ENCODE peak calls at places on chromosomes 11 and 22, in four cellular contexts. One of them, this sample, is unnamed.

GRCh38 chr22:33851985-33852384 is 68.3 kb downstream of the LARGE1 start:
- DNase-seq in GM12878: no peak
- DNase-seq in HepG2: no peak
- DNase-seq in SK-N-SH: no peak
- DNase-seq in this sample: no peak

GRCh38 chr11:44893250-44894216 is 57.1 kb downstream of the TP53I11 start:
- DNase-seq in GM12878: no peak
- DNase-seq in HepG2: no peak
- DNase-seq in SK-N-SH: peak; percentile 84
- DNase-seq in this sample: no peak

GRCh38 chr22:48743601-48744282 is 1083.9 kb downstream of the BRD1 start:
- DNase-seq in GM12878: no peak
- DNase-seq in HepG2: no peak
- DNase-seq in SK-N-SH: no peak
- DNase-seq in this sample: peak; percentile 37

GRCh38 chr11:73414977-73415492 is 38.8 kb downstream of the RELT start:
- DNase-seq in GM12878: peak; percentile 38
- DNase-seq in HepG2: no peak
- DNase-seq in SK-N-SH: no peak
- DNase-seq in this sample: no peak

GRCh38 chr11:2300936-2301630 is 635 bp downstream of the C11orf21 start:
- DNase-seq in GM12878: no peak
- DNase-seq in HepG2: no peak
- DNase-seq in SK-N-SH: no peak
- DNase-seq in this sample: no peak

GRCh38 chr11:79206951-79207350 is 233.9 kb downstream of the TENM4 start:
- DNase-seq in GM12878: no peak
- DNase-seq in HepG2: no peak
- DNase-seq in SK-N-SH: no peak
- DNase-seq in this sample: no peak

GRCh38 chr11:42311504-42311903 is 852.1 kb upstream of the LRRC4C start:
- DNase-seq in GM12878: no peak
- DNase-seq in HepG2: no peak
- DNase-seq in SK-N-SH: no peak
- DNase-seq in this sample: no peak

GRCh38 chr11:122505304-122506006 is 150.1 kb upstream of the UBASH3B start:
- DNase-seq in GM12878: peak; percentile 7
- DNase-seq in HepG2: peak; percentile 42
- DNase-seq in SK-N-SH: peak; percentile 82
- DNase-seq in this sample: peak; percentile 63

GRCh38 chr22:45460288-45461109 is 42.2 kb upstream of the FBLN1 start:
- DNase-seq in GM12878: no peak
- DNase-seq in HepG2: no peak
- DNase-seq in SK-N-SH: peak; percentile 60
- DNase-seq in this sample: no peak

GRCh38 chr11:102361100-102362021 is 14.3 kb downstream of the BIRC2 start:
- DNase-seq in GM12878: peak; percentile 74
- DNase-seq in HepG2: no peak
- DNase-seq in SK-N-SH: no peak
- DNase-seq in this sample: no peak

GRCh38 chr11:33463059-33463458 is 205.9 kb downstream of the HIPK3 start:
- DNase-seq in GM12878: no peak
- DNase-seq in HepG2: no peak
- DNase-seq in SK-N-SH: no peak
- DNase-seq in this sample: no peak

GRCh38 chr11:2436521-2437031 is 7.7 kb downstream of the TRPM5 start:
- DNase-seq in GM12878: no peak
- DNase-seq in HepG2: no peak
- DNase-seq in SK-N-SH: no peak
- DNase-seq in this sample: no peak

GRCh38 chr11:84383571-84383970 is 1097.4 kb upstream of the CCDC90B start:
- DNase-seq in GM12878: no peak
- DNase-seq in HepG2: no peak
- DNase-seq in SK-N-SH: no peak
- DNase-seq in this sample: no peak

GRCh38 chr11:118042791-118043190 is 34.1 kb upstream of the TMPRSS4 start:
- DNase-seq in GM12878: no peak
- DNase-seq in HepG2: no peak
- DNase-seq in SK-N-SH: no peak
- DNase-seq in this sample: no peak

GRCh38 chr11:11450744-11451362 is 97.8 kb upstream of the CSNK2A3 start:
- DNase-seq in GM12878: no peak
- DNase-seq in HepG2: no peak
- DNase-seq in SK-N-SH: no peak
- DNase-seq in this sample: no peak

DNA sequence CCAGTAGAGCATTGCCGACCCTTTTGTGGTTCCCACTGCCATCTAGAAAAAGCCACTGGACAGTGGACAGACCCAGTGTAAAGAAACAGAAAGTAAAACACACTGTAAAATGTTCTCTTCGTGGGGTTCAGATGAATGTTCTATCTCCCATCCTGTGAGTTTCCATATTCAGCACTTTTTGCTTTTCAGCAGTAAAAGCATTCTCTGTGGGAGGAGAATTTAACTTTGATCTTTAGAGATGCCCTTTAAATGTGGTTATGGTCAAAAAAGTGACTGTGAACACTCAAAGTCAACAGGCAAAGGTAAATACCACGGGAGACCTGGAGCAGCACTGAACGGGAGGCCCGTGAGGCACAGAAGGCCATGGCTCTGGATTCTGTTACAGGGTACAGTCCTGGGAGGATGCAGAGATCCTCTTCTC is 53.9 kb downstream of the FLI1 start:
- DNase-seq in GM12878: no peak
- DNase-seq in HepG2: no peak
- DNase-seq in SK-N-SH: no peak
- DNase-seq in this sample: no peak
- H3K27me3 ChIP-seq in GM12878: no peaks in the 10 kb centered on the region
- H3K27me3 ChIP-seq in HepG2: no peaks in the 10 kb centered on the region
- H3K27me3 ChIP-seq in SK-N-SH: no peaks in the 10 kb centered on the region
- H3K27me3 ChIP-seq in this sample: peaks cover 3% of the 10 kb centered on the region

GRCh38 chr11:78022397-78023396 is at the start of gene KCTD14:
- DNase-seq in GM12878: no peak
- DNase-seq in HepG2: peak; percentile 53
- DNase-seq in SK-N-SH: peak; percentile 14
- DNase-seq in this sample: peak; percentile 78
- TF ChIP-seq TCF12 in GM12878: no peak
- TF ChIP-seq TCF12 in HepG2: no peak
- TF ChIP-seq TCF12 in SK-N-SH: no peak
- TF ChIP-seq TCF12 in this sample: peak; percentile 24

GRCh38 chr11:129694538-129694937 is 121.1 kb upstream of the TMEM45B start:
- DNase-seq in GM12878: no peak
- DNase-seq in HepG2: no peak
- DNase-seq in SK-N-SH: no peak
- DNase-seq in this sample: no peak

GRCh38 chr11:129698212-129698611 is 117.4 kb upstream of the TMEM45B start:
- DNase-seq in GM12878: no peak
- DNase-seq in HepG2: no peak
- DNase-seq in SK-N-SH: no peak
- DNase-seq in this sample: no peak

GRCh38 chr11:129694966-129695365 is 120.7 kb upstream of the TMEM45B start:
- DNase-seq in GM12878: no peak
- DNase-seq in HepG2: no peak
- DNase-seq in SK-N-SH: no peak
- DNase-seq in this sample: no peak

GRCh38 chr11:129696309-129696989 is 119.2 kb upstream of the TMEM45B start:
- DNase-seq in GM12878: no peak
- DNase-seq in HepG2: no peak
- DNase-seq in SK-N-SH: no peak
- DNase-seq in this sample: no peak

GRCh38 chr11:129695543-129696308 is 119.9 kb upstream of the TMEM45B start:
- DNase-seq in GM12878: no peak
- DNase-seq in HepG2: peak; percentile 46
- DNase-seq in SK-N-SH: peak; percentile 70
- DNase-seq in this sample: peak; percentile 91
- H3K27me3 ChIP-seq in GM12878: no peaks in the 10 kb centered on the region
- H3K27me3 ChIP-seq in HepG2: peaks cover 2% of the 10 kb centered on the region
- H3K27me3 ChIP-seq in SK-N-SH: no peaks in the 10 kb centered on the region
- H3K27me3 ChIP-seq in this sample: peaks cover 4% of the 10 kb centered on the region

GRCh38 chr22:32665676-32666075 is 135.8 kb upstream of the TIMP3 start:
- DNase-seq in GM12878: no peak
- DNase-seq in HepG2: no peak
- DNase-seq in SK-N-SH: no peak
- DNase-seq in this sample: no peak
- TF ChIP-seq TCF12 in GM12878: no peak
- TF ChIP-seq TCF12 in HepG2: no peak
- TF ChIP-seq TCF12 in SK-N-SH: no peak
- TF ChIP-seq TCF12 in this sample: no peak

DNA sequence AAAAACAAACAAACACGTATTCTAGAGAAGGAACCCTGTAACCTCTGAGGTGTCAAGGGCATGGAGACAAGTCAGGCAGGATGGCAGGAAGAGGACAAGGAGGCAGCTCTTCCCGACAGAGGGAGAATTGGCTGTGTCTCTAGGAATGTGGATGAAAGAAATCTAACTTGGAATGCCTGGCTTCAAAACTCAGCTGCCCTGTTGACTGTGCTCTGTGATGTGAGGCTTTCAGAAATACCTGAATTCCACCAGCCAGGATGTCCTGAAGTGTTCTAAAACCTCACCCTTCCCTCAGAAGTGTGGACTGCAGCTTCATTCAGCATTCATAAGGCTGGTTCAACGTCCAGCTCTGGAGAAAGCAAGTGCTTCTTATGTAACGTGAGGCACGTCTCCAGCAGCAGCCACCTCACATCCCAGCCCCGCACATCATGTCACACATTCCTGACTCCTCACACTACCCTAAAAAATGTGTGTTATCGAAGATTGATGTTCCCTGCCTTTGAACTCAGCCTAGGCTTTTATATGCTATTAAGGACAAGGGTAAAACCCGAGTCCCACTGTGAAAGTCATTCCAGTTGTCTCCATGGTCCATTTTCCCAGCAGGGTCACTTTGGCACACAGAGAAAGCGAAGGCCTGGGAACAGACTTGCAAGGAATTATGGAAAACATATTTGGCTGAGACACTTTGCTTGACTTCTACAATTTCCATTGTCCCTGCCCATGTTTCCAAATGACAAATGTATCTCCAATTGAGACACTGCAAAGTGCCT is 398.8 kb downstream of the ETS1 start:
- DNase-seq in GM12878: no peak
- DNase-seq in HepG2: no peak
- DNase-seq in SK-N-SH: no peak
- DNase-seq in this sample: no peak
- H3K27me3 ChIP-seq in GM12878: peaks cover 3% of the 10 kb centered on the region
- H3K27me3 ChIP-seq in HepG2: no peaks in the 10 kb centered on the region
- H3K27me3 ChIP-seq in SK-N-SH: no peaks in the 10 kb centered on the region
- H3K27me3 ChIP-seq in this sample: no peaks in the 10 kb centered on the region

This sample was measured in H1.